ENCODE peak calls at places on chromosome 10, in eight cellular contexts. One of them, this sample, is unnamed.

GRCh38 chr10:118841881-118842605 is 87.3 kb upstream of the CACUL1 start:
- DNase-seq in osteocyte: no peak
- DNase-seq in PC-9: no peak
- DNase-seq in astrocyte of the spinal cord: no peak
- DNase-seq in CD8-positive, alpha-beta T cell: no peak
- DNase-seq in cardiac muscle cell: no peak
- DNase-seq in mammary epithelial cell: no peak
- DNase-seq in transverse colon: no peak
- DNase-seq in this sample: no peak

GRCh38 chr10:119235381-119235780 is 28.0 kb downstream of the GRK5 start:
- DNase-seq in osteocyte: no peak
- DNase-seq in PC-9: no peak
- DNase-seq in astrocyte of the spinal cord: peak; percentile 44
- DNase-seq in CD8-positive, alpha-beta T cell: no peak
- DNase-seq in cardiac muscle cell: peak; percentile 84
- DNase-seq in mammary epithelial cell: peak; percentile 20
- DNase-seq in transverse colon: no peak
- DNase-seq in this sample: no peak

GRCh38 chr10:103454026-103454425 is 1.9 kb upstream of the CALHM2 start:
- DNase-seq in osteocyte: no peak
- DNase-seq in PC-9: no peak
- DNase-seq in astrocyte of the spinal cord: no peak
- DNase-seq in CD8-positive, alpha-beta T cell: no peak
- DNase-seq in cardiac muscle cell: no peak
- DNase-seq in mammary epithelial cell: no peak
- DNase-seq in transverse colon: no peak
- DNase-seq in this sample: no peak

GRCh38 chr10:110610308-110610774 is 33.8 kb upstream of the RBM20 start:
- DNase-seq in osteocyte: no peak
- DNase-seq in PC-9: peak; percentile 92
- DNase-seq in astrocyte of the spinal cord: peak; percentile 58
- DNase-seq in CD8-positive, alpha-beta T cell: peak; percentile 63
- DNase-seq in cardiac muscle cell: peak; percentile 63
- DNase-seq in mammary epithelial cell: peak; percentile 46
- DNase-seq in transverse colon: peak; percentile 45
- DNase-seq in this sample: peak; percentile 61

GRCh38 chr10:110919971-110920881 is 822 bp downstream of the SHOC2 start:
- DNase-seq in osteocyte: no peak
- DNase-seq in PC-9: no peak
- DNase-seq in astrocyte of the spinal cord: peak; percentile 42
- DNase-seq in CD8-positive, alpha-beta T cell: peak; percentile 53
- DNase-seq in cardiac muscle cell: peak; percentile 62
- DNase-seq in mammary epithelial cell: peak; percentile 61
- DNase-seq in transverse colon: peak; percentile 34
- DNase-seq in this sample: peak; percentile 26

GRCh38 chr10:131212763-131213325 is 98.7 kb downstream of the TCERG1L start:
- DNase-seq in osteocyte: peak; percentile 62
- DNase-seq in PC-9: no peak
- DNase-seq in astrocyte of the spinal cord: no peak
- DNase-seq in CD8-positive, alpha-beta T cell: peak; percentile 34
- DNase-seq in cardiac muscle cell: no peak
- DNase-seq in mammary epithelial cell: no peak
- DNase-seq in transverse colon: no peak
- DNase-seq in this sample: no peak

GRCh38 chr10:9824546-9825164 is 1193.0 kb upstream of the CELF2 start:
- DNase-seq in osteocyte: no peak
- DNase-seq in PC-9: no peak
- DNase-seq in astrocyte of the spinal cord: no peak
- DNase-seq in CD8-positive, alpha-beta T cell: no peak
- DNase-seq in cardiac muscle cell: no peak
- DNase-seq in mammary epithelial cell: no peak
- DNase-seq in transverse colon: no peak
- DNase-seq in this sample: peak; percentile 55

GRCh38 chr10:91713471-91714072 is 80.7 kb upstream of the PPP1R3C start:
- DNase-seq in osteocyte: no peak
- DNase-seq in PC-9: no peak
- DNase-seq in astrocyte of the spinal cord: no peak
- DNase-seq in CD8-positive, alpha-beta T cell: no peak
- DNase-seq in cardiac muscle cell: no peak
- DNase-seq in mammary epithelial cell: no peak
- DNase-seq in transverse colon: no peak
- DNase-seq in this sample: no peak

GRCh38 chr10:76408646-76409045 is 977.2 kb downstream of the LRMDA start:
- DNase-seq in osteocyte: no peak
- DNase-seq in PC-9: no peak
- DNase-seq in astrocyte of the spinal cord: peak; percentile 40
- DNase-seq in CD8-positive, alpha-beta T cell: no peak
- DNase-seq in cardiac muscle cell: no peak
- DNase-seq in mammary epithelial cell: no peak
- DNase-seq in transverse colon: no peak
- DNase-seq in this sample: no peak

GRCh38 chr10:57692255-57692980 is 575.3 kb downstream of the IPMK start:
- DNase-seq in osteocyte: no peak
- DNase-seq in PC-9: peak; percentile 38
- DNase-seq in astrocyte of the spinal cord: peak; percentile 91
- DNase-seq in CD8-positive, alpha-beta T cell: no peak
- DNase-seq in cardiac muscle cell: peak; percentile 89
- DNase-seq in mammary epithelial cell: peak; percentile 78
- DNase-seq in transverse colon: no peak
- DNase-seq in this sample: peak; percentile 40

GRCh38 chr10:122267849-122268737 is 3.0 kb upstream of the BTBD16 start:
- DNase-seq in osteocyte: no peak
- DNase-seq in PC-9: peak; percentile 36
- DNase-seq in astrocyte of the spinal cord: peak; percentile 29
- DNase-seq in CD8-positive, alpha-beta T cell: peak; percentile 63
- DNase-seq in cardiac muscle cell: peak; percentile 50
- DNase-seq in mammary epithelial cell: peak; percentile 21
- DNase-seq in transverse colon: peak; percentile 51
- DNase-seq in this sample: peak; percentile 61

GRCh38 chr10:50409965-50410811 is 158.9 kb upstream of the ASAH2 start:
- DNase-seq in osteocyte: no peak
- DNase-seq in PC-9: peak; percentile 42
- DNase-seq in astrocyte of the spinal cord: peak; percentile 48
- DNase-seq in CD8-positive, alpha-beta T cell: no peak
- DNase-seq in cardiac muscle cell: no peak
- DNase-seq in mammary epithelial cell: peak; percentile 57
- DNase-seq in transverse colon: no peak
- DNase-seq in this sample: no peak

GRCh38 chr10:43264324-43264986 is 2.4 kb downstream of the RASGEF1A start:
- DNase-seq in osteocyte: peak; percentile 77
- DNase-seq in PC-9: no peak
- DNase-seq in astrocyte of the spinal cord: no peak
- DNase-seq in CD8-positive, alpha-beta T cell: no peak
- DNase-seq in cardiac muscle cell: no peak
- DNase-seq in mammary epithelial cell: no peak
- DNase-seq in transverse colon: peak; percentile 5
- DNase-seq in this sample: no peak

GRCh38 chr10:43262902-43263466 is 3.9 kb downstream of the RASGEF1A start:
- DNase-seq in osteocyte: peak; percentile 70
- DNase-seq in PC-9: no peak
- DNase-seq in astrocyte of the spinal cord: no peak
- DNase-seq in CD8-positive, alpha-beta T cell: no peak
- DNase-seq in cardiac muscle cell: no peak
- DNase-seq in mammary epithelial cell: no peak
- DNase-seq in transverse colon: no peak
- DNase-seq in this sample: no peak

GRCh38 chr10:43262043-43262901 is 4.6 kb downstream of the RASGEF1A start:
- DNase-seq in osteocyte: peak; percentile 81
- DNase-seq in PC-9: no peak
- DNase-seq in astrocyte of the spinal cord: no peak
- DNase-seq in CD8-positive, alpha-beta T cell: no peak
- DNase-seq in cardiac muscle cell: no peak
- DNase-seq in mammary epithelial cell: no peak
- DNase-seq in transverse colon: no peak
- DNase-seq in this sample: no peak

GRCh38 chr10:43264987-43265798 is 1.7 kb downstream of the RASGEF1A start:
- DNase-seq in osteocyte: peak; percentile 84
- DNase-seq in PC-9: no peak
- DNase-seq in astrocyte of the spinal cord: no peak
- DNase-seq in CD8-positive, alpha-beta T cell: no peak
- DNase-seq in cardiac muscle cell: no peak
- DNase-seq in mammary epithelial cell: no peak
- DNase-seq in transverse colon: peak; percentile 3
- DNase-seq in this sample: no peak

DNA sequence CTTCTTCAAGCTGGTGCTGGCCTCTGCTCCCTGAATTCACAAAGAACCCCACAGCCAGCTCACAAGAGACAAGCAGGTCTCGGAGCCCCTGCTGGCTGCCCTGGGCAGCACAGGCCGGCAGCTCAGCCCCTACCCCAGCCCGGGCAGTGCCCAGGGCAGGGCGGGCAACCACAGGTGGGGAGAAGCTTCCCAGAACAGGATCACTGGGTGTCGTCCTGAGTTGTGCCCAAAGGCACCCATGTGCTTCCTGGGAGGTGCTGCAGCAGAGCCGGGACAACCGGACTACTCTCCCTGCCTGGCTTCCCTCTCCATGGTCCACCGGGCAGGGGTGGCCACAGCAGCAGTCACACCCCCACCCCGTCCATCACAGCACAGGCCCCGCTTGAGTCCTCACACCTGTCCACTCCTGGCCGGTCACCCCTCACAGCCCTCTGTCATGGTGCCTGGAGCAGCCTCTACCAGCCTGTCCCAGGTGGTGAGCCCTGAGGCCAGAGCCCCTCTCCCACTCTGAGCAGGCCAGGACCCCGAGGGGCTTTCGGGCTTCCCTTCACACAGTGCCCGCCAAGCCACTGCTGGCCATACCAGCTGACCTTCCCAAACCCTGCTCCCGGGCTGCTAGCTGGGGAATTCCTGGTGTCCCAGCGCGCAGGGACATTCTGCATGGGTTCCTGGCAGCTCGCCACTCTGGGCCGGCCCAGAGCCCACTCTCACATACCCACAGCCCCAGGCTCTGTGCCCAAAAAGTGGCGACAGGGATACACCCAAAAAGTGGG is 3.1 kb downstream of the RASGEF1A start:
- DNase-seq in osteocyte: peak; percentile 81
- DNase-seq in PC-9: no peak
- DNase-seq in astrocyte of the spinal cord: no peak
- DNase-seq in CD8-positive, alpha-beta T cell: no peak
- DNase-seq in cardiac muscle cell: no peak
- DNase-seq in mammary epithelial cell: no peak
- DNase-seq in transverse colon: peak; percentile 5
- DNase-seq in this sample: peak; percentile 28
- TF ChIP-seq CTCF in osteocyte: peak; percentile 30
- TF ChIP-seq CTCF in PC-9: peak; percentile 46
- TF ChIP-seq CTCF in astrocyte of the spinal cord: peak; percentile 27
- TF ChIP-seq CTCF in CD8-positive, alpha-beta T cell: no peak
- TF ChIP-seq CTCF in cardiac muscle cell: peak; percentile 22
- TF ChIP-seq CTCF in mammary epithelial cell: no peak
- TF ChIP-seq CTCF in transverse colon: no peak
- TF ChIP-seq CTCF in this sample: peak; percentile 43

GRCh38 chr10:88880287-88881094 is 446 bp downstream of the STAMBPL1 start:
- DNase-seq in osteocyte: peak; percentile 89
- DNase-seq in PC-9: peak; percentile 49
- DNase-seq in astrocyte of the spinal cord: peak; percentile 83
- DNase-seq in CD8-positive, alpha-beta T cell: peak; percentile 85
- DNase-seq in cardiac muscle cell: peak; percentile 92
- DNase-seq in mammary epithelial cell: peak; percentile 83
- DNase-seq in transverse colon: peak; percentile 85
- DNase-seq in this sample: peak; percentile 74
- TF ChIP-seq CTCF in osteocyte: peak; percentile 41
- TF ChIP-seq CTCF in PC-9: peak; percentile 27
- TF ChIP-seq CTCF in astrocyte of the spinal cord: peak; percentile 35
- TF ChIP-seq CTCF in CD8-positive, alpha-beta T cell: peak; percentile 17
- TF ChIP-seq CTCF in cardiac muscle cell: peak; percentile 29
- TF ChIP-seq CTCF in mammary epithelial cell: peak; percentile 44
- TF ChIP-seq CTCF in transverse colon: no peak
- TF ChIP-seq CTCF in this sample: no peak

DNA sequence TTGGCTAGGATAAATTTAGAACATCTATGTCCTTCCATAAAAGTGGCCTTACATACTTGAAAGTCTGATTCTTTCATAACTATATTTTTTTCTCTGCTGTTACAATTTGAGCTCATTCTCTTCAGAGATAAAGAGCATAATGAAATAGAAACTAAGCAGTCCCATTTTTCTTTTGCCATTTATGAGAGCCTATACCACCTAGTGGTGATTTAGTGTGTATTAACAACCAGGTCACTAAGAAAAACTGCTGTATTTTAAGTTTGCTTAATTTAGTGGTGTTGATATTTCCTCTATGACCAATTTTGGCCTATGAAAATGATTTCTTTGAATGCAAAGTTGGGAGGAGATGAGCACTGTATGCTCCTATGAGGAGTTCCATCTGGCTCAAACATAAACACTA is 88.7 kb upstream of the ZWINT start:
- DNase-seq in osteocyte: no peak
- DNase-seq in PC-9: no peak
- DNase-seq in astrocyte of the spinal cord: no peak
- DNase-seq in CD8-positive, alpha-beta T cell: no peak
- DNase-seq in cardiac muscle cell: no peak
- DNase-seq in mammary epithelial cell: peak; percentile 6
- DNase-seq in transverse colon: no peak
- DNase-seq in this sample: no peak
- TF ChIP-seq CTCF in osteocyte: no peak
- TF ChIP-seq CTCF in PC-9: peak; percentile 46
- TF ChIP-seq CTCF in astrocyte of the spinal cord: no peak
- TF ChIP-seq CTCF in CD8-positive, alpha-beta T cell: no peak
- TF ChIP-seq CTCF in cardiac muscle cell: no peak
- TF ChIP-seq CTCF in mammary epithelial cell: peak; percentile 60
- TF ChIP-seq CTCF in transverse colon: no peak
- TF ChIP-seq CTCF in this sample: peak; percentile 45

GRCh38 chr10:115711306-115711705 is 561.7 kb downstream of the GFRA1 start:
- DNase-seq in osteocyte: no peak
- DNase-seq in PC-9: no peak
- DNase-seq in astrocyte of the spinal cord: no peak
- DNase-seq in CD8-positive, alpha-beta T cell: no peak
- DNase-seq in cardiac muscle cell: no peak
- DNase-seq in mammary epithelial cell: no peak
- DNase-seq in transverse colon: no peak
- DNase-seq in this sample: no peak

GRCh38 chr10:115710136-115710535 is 562.9 kb downstream of the GFRA1 start:
- DNase-seq in osteocyte: no peak
- DNase-seq in PC-9: no peak
- DNase-seq in astrocyte of the spinal cord: no peak
- DNase-seq in CD8-positive, alpha-beta T cell: no peak
- DNase-seq in cardiac muscle cell: no peak
- DNase-seq in mammary epithelial cell: no peak
- DNase-seq in transverse colon: no peak
- DNase-seq in this sample: no peak

GRCh38 chr10:115706482-115707076 is 566.4 kb downstream of the GFRA1 start:
- DNase-seq in osteocyte: no peak
- DNase-seq in PC-9: no peak
- DNase-seq in astrocyte of the spinal cord: peak; percentile 52
- DNase-seq in CD8-positive, alpha-beta T cell: no peak
- DNase-seq in cardiac muscle cell: peak; percentile 37
- DNase-seq in mammary epithelial cell: peak; percentile 1
- DNase-seq in transverse colon: no peak
- DNase-seq in this sample: peak; percentile 2
- TF ChIP-seq CTCF in osteocyte: peak; percentile 71
- TF ChIP-seq CTCF in PC-9: peak; percentile 58
- TF ChIP-seq CTCF in astrocyte of the spinal cord: peak; percentile 52
- TF ChIP-seq CTCF in CD8-positive, alpha-beta T cell: no peak
- TF ChIP-seq CTCF in cardiac muscle cell: peak; percentile 50
- TF ChIP-seq CTCF in mammary epithelial cell: peak; percentile 50
- TF ChIP-seq CTCF in transverse colon: peak; percentile 23
- TF ChIP-seq CTCF in this sample: no peak

DNA sequence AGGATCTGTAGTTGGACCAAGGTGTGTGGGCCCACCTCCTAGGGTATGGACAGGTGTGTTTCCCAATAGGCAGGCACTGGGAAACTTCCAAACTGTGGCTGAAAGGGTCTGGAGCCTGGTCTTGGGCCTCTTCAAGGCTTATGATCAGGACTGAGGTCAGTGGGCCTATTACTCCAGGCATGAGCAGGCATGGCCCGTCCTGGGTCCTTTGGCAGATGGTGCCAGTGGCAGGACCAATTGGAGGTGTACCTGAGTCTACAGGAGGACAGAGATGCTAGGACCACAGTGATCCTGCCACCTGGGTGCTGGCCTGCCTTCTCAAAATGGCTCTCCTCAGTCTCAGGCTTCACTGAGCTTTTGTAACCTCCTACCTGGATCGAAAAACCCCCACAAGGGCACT is 95.4 kb downstream of the RAB18 start:
- DNase-seq in osteocyte: no peak
- DNase-seq in PC-9: no peak
- DNase-seq in astrocyte of the spinal cord: no peak
- DNase-seq in CD8-positive, alpha-beta T cell: no peak
- DNase-seq in cardiac muscle cell: no peak
- DNase-seq in mammary epithelial cell: no peak
- DNase-seq in transverse colon: no peak
- DNase-seq in this sample: no peak
- TF ChIP-seq CTCF in osteocyte: no peak
- TF ChIP-seq CTCF in PC-9: no peak
- TF ChIP-seq CTCF in astrocyte of the spinal cord: no peak
- TF ChIP-seq CTCF in CD8-positive, alpha-beta T cell: no peak
- TF ChIP-seq CTCF in cardiac muscle cell: no peak
- TF ChIP-seq CTCF in mammary epithelial cell: no peak
- TF ChIP-seq CTCF in transverse colon: no peak
- TF ChIP-seq CTCF in this sample: no peak